ENCODE peak calls at places on chromosomes 11 and 22, in nine cellular contexts. D is colonic mucosa, B is stomach, S is ovary, V is left ventricle myocardium inferior, H is esophagus squamous epithelium, K is fibroblast of lung, U is hepatocyte, G is upper lobe of right lung. X is an unnamed sample.
A peak's percentile ranks its signal among the peaks of the same experiment; 100 is the strongest.

GRCh38 chr11:117668291-117668690 is 128.7 kb downstream of the DSCAML1 start:
- DNase-seq in D (no peak), S (no peak), G (no peak), K (no peak), H (no peak), U (no peak), V (no peak), B (no peak), X (no peak)

GRCh38 chr11:134050541-134051383 is 18.1 kb upstream of the JAM3 start:
- DNase-seq in D (peak; percentile 87), V (peak; percentile 71), H (no peak), K (peak; percentile 56), U (peak; percentile 87), S (peak; percentile 80), G (peak; percentile 86), B (peak; percentile 64), X (no peak)

GRCh38 chr22:24155597-24156145 is 25.6 kb upstream of the SUSD2 start:
- DNase-seq in V (peak; percentile 87), K (peak; percentile 74), S (peak; percentile 82), G (peak; percentile 92), U (peak; percentile 79), B (peak; percentile 84), D (peak; percentile 78), H (no peak), X (peak; percentile 15)

GRCh38 chr11:130839950-130840666 is 76.2 kb downstream of the SNX19 start:
- DNase-seq in D (no peak), S (no peak), K (peak; percentile 88), H (no peak), V (no peak), B (no peak), U (no peak), G (no peak), X (no peak)

GRCh38 chr22:45318558-45319318 is 9.0 kb downstream of the FAM118A start:
- DNase-seq in V (no peak), D (no peak), G (no peak), S (no peak), H (no peak), U (no peak), B (no peak), K (peak; percentile 76), X (no peak)

GRCh38 chr11:86800076-86800955 is at the start of gene PRSS23:
- DNase-seq in V (peak; percentile 66), D (peak; percentile 77), U (peak; percentile 87), H (no peak), B (peak; percentile 74), G (peak; percentile 84), K (peak; percentile 55), S (peak; percentile 67), X (no peak)

GRCh38 chr22:30270841-30271240 is 4.2 kb upstream of the OSM start:
- DNase-seq in H (peak; percentile 44), G (peak; percentile 90), K (peak; percentile 79), V (peak; percentile 70), D (peak; percentile 56), S (no peak), B (peak; percentile 59), U (no peak), X (no peak)

GRCh38 chr11:83836883-83837654 is 550.9 kb upstream of the CCDC90B start:
- DNase-seq in D (peak; percentile 17), G (no peak), U (peak; percentile 74), B (peak; percentile 45), K (peak; percentile 51), H (no peak), S (peak; percentile 19), V (no peak), X (peak; percentile 39)

GRCh38 chr11:6326980-6327379 is 6.7 kb upstream of the CAVIN3 start:
- DNase-seq in G (no peak), U (no peak), K (no peak), D (no peak), B (no peak), V (no peak), H (no peak), S (no peak), X (no peak)

GRCh38 chr22:49514211-49514610 is 313.5 kb downstream of the BRD1 start:
- DNase-seq in K (no peak), G (no peak), V (no peak), H (no peak), B (peak; percentile 4), U (no peak), S (no peak), D (no peak), X (no peak)

GRCh38 chr22:50532353-50532700 is 2.5 kb upstream of the TYMP start:
- DNase-seq in B (no peak), D (no peak), H (no peak), S (no peak), V (no peak), U (peak; percentile 33), K (no peak), G (peak; percentile 85), X (no peak)

GRCh38 chr11:68025047-68025446 is 5.4 kb upstream of the NDUFS8 start:
- DNase-seq in V (no peak), G (no peak), U (no peak), S (no peak), K (no peak), H (no peak), B (no peak), D (no peak), X (no peak)

GRCh38 chr11:78138694-78139421 is 568 bp downstream of the ALG8 start:
- DNase-seq in S (no peak), D (peak; percentile 50), G (no peak), B (peak; percentile 41), K (no peak), U (peak; percentile 34), H (no peak), V (no peak), X (peak; percentile 63)

GRCh38 chr22:49964136-49964492 is 3.5 kb downstream of the PIM3 start:
- DNase-seq in D (no peak), B (peak; percentile 26), S (no peak), H (no peak), V (peak; percentile 17), U (no peak), G (peak; percentile 62), K (no peak), X (no peak)

GRCh38 chr11:101323997-101324396 is 194.4 kb upstream of the PGR start:
- DNase-seq in V (no peak), B (no peak), H (no peak), S (no peak), D (no peak), K (no peak), G (no peak), U (no peak), X (peak; percentile 9)
- TF ChIP-seq CTCF in V (peak; percentile 55), B (no peak), H (no peak), S (no peak), D (no peak), K (no peak), G (no peak), U (no peak), X (no peak)

DNA sequence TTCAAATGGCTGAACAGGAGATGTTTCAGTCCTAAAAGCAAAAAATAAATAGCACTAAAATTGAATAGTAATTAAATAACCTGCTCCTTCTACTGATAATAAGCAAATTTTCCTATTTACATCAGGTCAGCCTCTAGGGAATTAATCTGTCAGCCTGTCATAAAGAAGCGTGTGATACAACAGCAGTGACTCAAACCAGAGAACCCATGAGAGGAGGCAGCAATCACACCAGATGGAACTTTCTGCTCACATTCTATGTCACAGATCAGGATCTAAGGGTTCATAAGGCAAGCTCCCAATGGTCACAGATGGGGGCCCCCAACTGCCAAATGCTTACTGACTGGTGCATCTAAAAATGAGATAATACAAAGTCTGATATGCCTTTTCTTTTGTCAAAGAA is 41.1 kb downstream of the RBFOX2 start:
- DNase-seq in H (no peak), G (no peak), K (peak; percentile 61), B (no peak), U (peak; percentile 13), S (no peak), V (no peak), D (no peak), X (no peak)
- H3K36me3 ChIP-seq in H (no peaks in the 10 kb centered on the region), G (no peaks in the 10 kb centered on the region), K (no peaks in the 10 kb centered on the region), B (no peaks in the 10 kb centered on the region), U (no peaks in the 10 kb centered on the region), S (no peaks in the 10 kb centered on the region), V (no peaks in the 10 kb centered on the region), D (no peaks in the 10 kb centered on the region), X (peaks cover 1% of the 10 kb centered on the region)

GRCh38 chr11:122025757-122026156 is 90.3 kb downstream of the BLID start:
- DNase-seq in S (no peak), B (no peak), K (no peak), U (no peak), V (no peak), G (no peak), H (no peak), D (no peak), X (no peak)

GRCh38 chr11:122024278-122024677 is 91.7 kb downstream of the BLID start:
- DNase-seq in D (no peak), G (no peak), H (no peak), S (no peak), K (no peak), U (no peak), B (no peak), V (no peak), X (no peak)

GRCh38 chr11:122020902-122021301 is 95.1 kb downstream of the BLID start:
- DNase-seq in K (peak; percentile 45), V (no peak), H (no peak), S (no peak), U (no peak), B (no peak), G (no peak), D (no peak), X (no peak)

GRCh38 chr11:122022646-122023045 is 93.4 kb downstream of the BLID start:
- DNase-seq in K (no peak), V (no peak), B (no peak), S (no peak), U (no peak), D (no peak), G (no peak), H (no peak), X (no peak)

GRCh38 chr11:122023614-122024250 is 92.3 kb downstream of the BLID start:
- DNase-seq in V (no peak), G (no peak), K (no peak), H (no peak), S (no peak), B (no peak), D (no peak), U (no peak), X (no peak)
- TF ChIP-seq CTCF in V (peak; percentile 28), G (no peak), K (peak; percentile 7), H (no peak), S (no peak), B (no peak), D (no peak), U (no peak), X (no peak)

GRCh38 chr11:3353066-3353465 is 25.9 kb downstream of the ZNF195 start:
- DNase-seq in U (no peak), K (no peak), B (no peak), G (no peak), V (no peak), S (no peak), D (no peak), H (no peak), X (no peak)

GRCh38 chr11:3356858-3357257 is 22.1 kb downstream of the ZNF195 start:
- DNase-seq in K (no peak), S (no peak), U (no peak), H (no peak), D (no peak), B (no peak), G (no peak), V (no peak), X (no peak)

GRCh38 chr11:3359092-3359824 is 19.7 kb downstream of the ZNF195 start:
- DNase-seq in D (no peak), K (peak; percentile 12), H (no peak), B (no peak), S (no peak), G (no peak), V (no peak), U (no peak), X (no peak)

GRCh38 chr11:3357302-3357701 is 21.6 kb downstream of the ZNF195 start:
- DNase-seq in U (no peak), D (no peak), S (no peak), K (no peak), V (no peak), G (no peak), H (no peak), B (no peak), X (no peak)

GRCh38 chr11:3357994-3358676 is 20.8 kb downstream of the ZNF195 start:
- DNase-seq in H (no peak), V (no peak), G (no peak), D (no peak), K (no peak), B (no peak), S (no peak), U (no peak), X (no peak)
- H3K36me3 ChIP-seq in H (peaks cover 60% of the 10 kb centered on the region), V (peaks cover 68% of the 10 kb centered on the region), G (peaks cover 38% of the 10 kb centered on the region), D (peaks cover 27% of the 10 kb centered on the region), K (peaks cover 10% of the 10 kb centered on the region), B (peaks cover 44% of the 10 kb centered on the region), S (no peaks in the 10 kb centered on the region), U (peaks cover 38% of the 10 kb centered on the region), X (peaks cover 14% of the 10 kb centered on the region)

X was measured in bronchial epithelial cell.